ENCODE peak calls at places on chromosomes 6 and 20, in nine cellular contexts. L, G, X, O, Y, F, U, Z and V are unnamed samples.

GRCh38 chr6:64580346-64580745 is 944.7 kb downstream of the PHF3 start:
- DNase-seq in X (no peak), U (no peak), O (no peak), L (no peak), G (no peak), Z (no peak), F (peak; percentile 0), Y (no peak), V (no peak)

GRCh38 chr6:130140084-130140483 is 82.7 kb downstream of the SAMD3 start:
- DNase-seq in F (no peak), G (no peak), O (no peak), Y (no peak), X (no peak), Z (no peak), L (no peak), U (no peak), V (no peak)

GRCh38 chr20:5780233-5781217 is 30.3 kb downstream of the SHLD1 start:
- DNase-seq in X (no peak), U (no peak), F (no peak), L (no peak), G (no peak), O (no peak), Z (no peak), Y (no peak), V (no peak)

GRCh38 chr20:47669489-47669888 is 115.8 kb downstream of the SULF2 start:
- DNase-seq in L (no peak), F (no peak), G (no peak), Z (no peak), O (no peak), U (no peak), Y (no peak), X (no peak), V (no peak)

GRCh38 chr6:137602311-137602710 is 108.1 kb upstream of the OLIG3 start:
- DNase-seq in G (no peak), F (no peak), U (no peak), Z (no peak), X (no peak), Y (no peak), O (no peak), L (no peak), V (no peak)

GRCh38 chr6:17663203-17663602 is 43.5 kb downstream of the NUP153 start:
- DNase-seq in G (no peak), F (no peak), Y (no peak), Z (no peak), O (no peak), X (no peak), U (no peak), L (no peak), V (no peak)

GRCh38 chr6:20948531-20948930 is 414.3 kb downstream of the CDKAL1 start:
- DNase-seq in L (peak; percentile 23), Y (no peak), F (no peak), X (peak; percentile 89), Z (no peak), O (no peak), G (no peak), U (no peak), V (no peak)

GRCh38 chr20:10609726-10610125 is 64.1 kb downstream of the JAG1 start:
- DNase-seq in G (no peak), F (no peak), O (no peak), Z (no peak), U (no peak), L (no peak), X (no peak), Y (no peak), V (no peak)

GRCh38 chr6:32196682-32197616 is 4.5 kb upstream of the GPSM3 start:
- DNase-seq in O (peak; percentile 79), Y (no peak), X (no peak), Z (no peak), G (no peak), U (no peak), L (no peak), F (no peak), V (peak; percentile 86)

GRCh38 chr6:107729098-107729497 is 95.0 kb downstream of the SCML4 start:
- DNase-seq in U (no peak), Z (no peak), F (no peak), X (peak; percentile 45), L (no peak), Y (no peak), O (no peak), G (no peak), V (no peak)

GRCh38 chr6:43308101-43308989 is at the start of gene CRIP3:
- DNase-seq in U (peak; percentile 52), G (peak; percentile 32), F (no peak), Y (no peak), X (peak; percentile 51), Z (peak; percentile 59), L (peak; percentile 83), O (peak; percentile 83), V (peak; percentile 86)

GRCh38 chr6:10746915-10747250 is 722 bp upstream of the TMEM14B start:
- DNase-seq in G (no peak), U (no peak), Y (no peak), X (no peak), Z (no peak), O (no peak), F (no peak), L (no peak), V (no peak)

GRCh38 chr6:32073613-32074012 is 35.4 kb downstream of the CYP21A2 start:
- DNase-seq in L (no peak), X (no peak), G (no peak), Y (no peak), U (no peak), Z (no peak), O (no peak), F (no peak), V (no peak)

GRCh38 chr20:46607849-46608497 is 43.3 kb downstream of the SLC13A3 start:
- DNase-seq in F (no peak), X (no peak), U (no peak), O (no peak), Y (no peak), L (no peak), G (no peak), Z (no peak), V (no peak)

GRCh38 chr6:116933488-116933887 is 56.4 kb downstream of the RFX6 start:
- DNase-seq in F (no peak), O (no peak), Y (no peak), X (no peak), L (no peak), U (no peak), Z (no peak), G (no peak), V (no peak)

GRCh38 chr6:33116881-33117711 is 41.3 kb downstream of the HLA-DPB1 start:
- DNase-seq in U (peak; percentile 66), Y (no peak), L (no peak), X (no peak), O (no peak), Z (no peak), F (no peak), G (no peak), V (no peak)

GRCh38 chr20:22861231-22861980 is 173.7 kb upstream of the SSTR4 start:
- DNase-seq in G (no peak), O (no peak), L (no peak), Y (no peak), Z (no peak), X (no peak), U (no peak), F (no peak), V (no peak)

GRCh38 chr6:168410554-168411011 is 30.4 kb upstream of the SMOC2 start:
- DNase-seq in F (no peak), L (no peak), O (no peak), X (no peak), Z (no peak), G (no peak), Y (no peak), U (no peak), V (peak; percentile 61)

GRCh38 chr6:104750449-104750848 is 109.3 kb downstream of the HACE1 start:
- DNase-seq in X (no peak), L (no peak), U (no peak), F (no peak), Z (no peak), O (no peak), Y (no peak), G (no peak), V (no peak)

GRCh38 chr6:143743256-143744166 is 65.7 kb downstream of the PHACTR2 start:
- DNase-seq in O (no peak), L (no peak), X (peak; percentile 25), Z (no peak), U (no peak), F (no peak), Y (no peak), G (no peak), V (no peak)

GRCh38 chr6:111668410-111668809 is 62.7 kb upstream of the TRAF3IP2 start:
- DNase-seq in Z (no peak), F (no peak), Y (no peak), G (no peak), O (no peak), X (no peak), U (no peak), L (no peak), V (no peak)

GRCh38 chr6:156886409-156886808 is 109.2 kb downstream of the ARID1B start:
- DNase-seq in Z (no peak), O (no peak), F (no peak), Y (peak; percentile 52), L (no peak), U (no peak), X (no peak), G (no peak), V (peak; percentile 58)

GRCh38 chr6:83868639-83869038 is 9.2 kb downstream of the CYB5R4 start:
- DNase-seq in L (no peak), Z (no peak), F (peak; percentile 19), O (no peak), X (no peak), G (no peak), Y (no peak), U (no peak), V (no peak)